ENCODE peak calls at places on chromosomes 11 and 22, in four cellular contexts. C, N, B and S are unnamed samples.

GRCh38 chr11:76025817-76026216 is 180.5 kb downstream of the WNT11 start:
- DNase-seq in C (no peak), N (no peak), B (no peak), S (no peak)

GRCh38 chr11:74030668-74031309 is 21.9 kb upstream of the UCP3 start:
- DNase-seq in C (no peak), N (no peak), B (no peak), S (no peak)

GRCh38 chr11:48064306-48064705 is 83.9 kb downstream of the PTPRJ start:
- DNase-seq in C (no peak), N (no peak), B (peak), S (no peak)

GRCh38 chr11:36095716-36096115 is 151.9 kb downstream of the LDLRAD3 start:
- DNase-seq in C (no peak), N (no peak), B (no peak), S (no peak)

GRCh38 chr11:61666684-61667297 is 13.4 kb upstream of the DAGLA start:
- DNase-seq in C (no peak), N (no peak), B (no peak), S (no peak)

GRCh38 chr11:61026121-61027031 is 54.9 kb downstream of the CD6 start:
- DNase-seq in C (no peak), N (no peak), B (no peak), S (no peak)

GRCh38 chr11:54558919-54559318 is 44.9 kb downstream of the OR4C46 start:
- DNase-seq in C (no peak), N (no peak), B (no peak), S (no peak)

GRCh38 chr11:27497284-27497866 is 9.2 kb downstream of the LIN7C start:
- DNase-seq in C (no peak), N (no peak), B (no peak), S (no peak)

GRCh38 chr11:126630893-126631292 is 275.4 kb downstream of the ST3GAL4 start:
- DNase-seq in C (no peak), N (no peak), B (no peak), S (no peak)
- TF ChIP-seq CTCF in C (no peak), N (no peak), B (no peak), S (no peak)

DNA sequence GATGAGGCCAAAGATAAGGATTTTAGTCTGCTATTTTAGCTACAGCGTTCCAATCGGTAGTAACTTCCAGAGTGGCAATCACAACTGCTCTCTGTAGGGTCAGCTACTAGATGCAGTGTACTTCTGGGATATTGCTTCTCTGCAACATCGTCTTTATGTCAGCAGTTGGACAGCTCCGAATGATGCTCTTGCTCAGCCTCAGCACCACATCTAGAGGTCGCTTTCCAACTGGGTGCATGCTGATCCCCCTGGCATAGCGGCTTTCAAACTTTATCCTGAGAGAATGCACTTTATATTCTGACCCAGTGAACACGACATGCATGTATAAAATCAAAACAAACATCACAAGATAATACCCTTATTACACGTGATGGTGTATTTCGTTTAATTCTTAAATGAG is 219.6 kb downstream of the C11orf87 start:
- DNase-seq in C (peak), N (no peak), B (no peak), S (peak)
- TF ChIP-seq CTCF in C (peak), N (no peak), B (no peak), S (peak)

GRCh38 chr22:44775862-44776261 is 23.5 kb downstream of the ARHGAP8 start:
- DNase-seq in C (no peak), N (no peak), B (no peak), S (no peak)

GRCh38 chr22:44777364-44777756 is 25.0 kb downstream of the ARHGAP8 start:
- DNase-seq in C (no peak), N (no peak), B (no peak), S (no peak)

GRCh38 chr22:44776535-44777363 is 24.4 kb downstream of the ARHGAP8 start:
- DNase-seq in C (no peak), N (no peak), B (no peak), S (no peak)

DNA sequence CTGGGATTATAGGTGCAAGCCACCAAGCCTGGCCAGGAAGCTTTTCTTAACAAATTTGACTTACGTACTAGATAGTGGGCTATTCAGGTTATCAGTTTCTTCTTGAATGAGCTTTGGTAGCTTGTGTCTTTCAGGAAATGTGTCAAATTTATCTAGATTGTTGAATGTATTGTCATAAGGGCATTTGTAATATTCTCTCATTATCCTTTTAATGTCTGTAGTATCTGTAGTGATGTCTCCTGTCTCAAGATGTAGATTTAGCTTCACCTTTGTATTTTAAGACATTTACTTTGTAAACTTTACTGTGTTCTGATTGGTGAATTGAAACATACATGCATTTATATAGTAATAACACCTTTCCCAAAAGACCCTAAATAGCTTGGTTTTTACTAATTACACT is 20.7 kb downstream of the ARHGAP8 start:
- DNase-seq in C (no peak), N (no peak), B (no peak), S (no peak)
- TF ChIP-seq CTCF in C (no peak), N (no peak), B (no peak), S (no peak)

GRCh38 chr11:67441082-67441683 is 2.1 kb downstream of the CORO1B start:
- DNase-seq in C (no peak), N (no peak), B (no peak), S (no peak)

GRCh38 chr11:67441731-67442401 is 1.4 kb downstream of the CORO1B start:
- DNase-seq in C (no peak), N (no peak), B (no peak), S (no peak)

GRCh38 chr11:67438121-67438902 is 830 bp upstream of the PTPRCAP start:
- DNase-seq in C (no peak), N (peak), B (no peak), S (no peak)

GRCh38 chr11:67440229-67441081 is 2.8 kb downstream of the CORO1B start:
- DNase-seq in C (no peak), N (no peak), B (no peak), S (no peak)

GRCh38 chr11:67439321-67440228 is 2.1 kb upstream of the PTPRCAP start:
- DNase-seq in C (peak), N (peak), B (no peak), S (no peak)
- TF ChIP-seq CTCF in C (peak), N (no peak), B (peak), S (no peak)

GRCh38 chr11:70593446-70593983 is 195.2 kb downstream of the CTTN start:
- DNase-seq in C (no peak), N (no peak), B (no peak), S (no peak)
- TF ChIP-seq CTCF in C (no peak), N (no peak), B (no peak), S (no peak)

DNA sequence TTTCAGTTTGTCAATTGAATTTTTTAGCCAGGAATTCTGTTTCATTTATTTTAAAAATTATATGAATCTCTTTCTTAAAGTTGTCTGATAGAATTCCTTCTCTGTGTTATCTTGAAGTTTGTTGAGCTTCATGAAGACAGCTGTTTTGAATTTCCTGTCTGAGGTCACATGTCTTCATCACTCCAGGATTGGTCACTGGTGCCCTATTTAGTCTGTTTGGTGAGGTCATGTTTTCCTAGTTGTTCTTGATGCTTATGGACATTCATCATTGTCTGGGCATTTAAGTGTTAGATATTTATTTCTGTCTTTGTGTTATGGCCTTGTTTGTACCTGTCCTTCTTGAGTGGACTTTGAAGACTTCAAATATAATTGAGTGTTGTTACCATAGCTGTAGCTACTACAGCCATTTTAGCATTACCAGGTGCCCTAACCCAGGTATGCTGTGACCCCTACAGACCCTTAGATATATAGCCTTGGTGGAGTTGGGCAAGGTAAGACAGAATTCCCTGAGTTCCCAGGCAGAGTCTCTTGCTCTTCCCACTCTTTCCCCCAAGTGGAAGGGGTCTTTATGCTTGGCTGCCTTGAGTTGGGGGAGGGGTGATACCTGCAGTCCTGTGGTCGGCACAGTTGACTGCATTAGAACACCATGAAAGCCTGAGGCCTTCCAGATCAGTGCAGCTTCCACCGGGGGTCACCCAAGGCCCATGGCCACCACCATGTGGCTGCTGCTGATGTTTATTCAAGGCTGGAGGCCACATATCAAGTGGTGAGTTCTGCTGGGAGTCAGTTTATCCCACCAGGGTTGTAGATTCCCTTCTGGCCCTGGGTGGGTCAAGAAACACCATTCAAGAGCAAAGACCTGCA is 229.6 kb downstream of the DYNC2H1 start:
- DNase-seq in C (no peak), N (no peak), B (no peak), S (no peak)
- TF ChIP-seq CTCF in C (no peak), N (no peak), B (no peak), S (no peak)

GRCh38 chr11:131579932-131580387 is 209.5 kb downstream of the NTM start:
- DNase-seq in C (peak), N (no peak), B (no peak), S (peak)
- TF ChIP-seq CTCF in C (no peak), N (no peak), B (peak), S (peak)

DNA sequence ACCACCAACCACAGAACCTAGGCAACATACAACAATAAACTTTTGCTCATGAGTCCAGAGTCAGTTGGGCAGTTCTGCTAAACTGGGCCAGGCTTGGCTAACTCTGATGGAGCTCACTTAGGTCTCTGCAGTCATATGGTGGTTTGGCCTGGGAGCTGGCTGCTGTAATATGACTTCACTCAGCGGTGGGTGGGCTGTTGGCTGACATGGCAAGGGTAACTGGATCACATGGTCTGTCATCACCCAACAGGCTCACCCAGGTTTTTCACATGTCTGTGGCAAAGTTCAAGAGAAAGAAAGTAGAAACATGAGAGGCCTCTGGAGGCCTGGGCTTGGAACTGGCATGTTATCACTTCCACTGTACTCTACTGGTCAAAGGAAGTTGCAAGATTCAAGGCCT is 43.2 kb upstream of the CLMP start:
- DNase-seq in C (no peak), N (no peak), B (no peak), S (no peak)
- TF ChIP-seq CTCF in C (no peak), N (no peak), B (no peak), S (no peak)

GRCh38 chr11:102664001-102664752 is 39.0 kb upstream of the MMP20 start:
- DNase-seq in C (no peak), N (no peak), B (no peak), S (no peak)
- TF ChIP-seq CTCF in C (no peak), N (no peak), B (peak), S (peak)

DNA sequence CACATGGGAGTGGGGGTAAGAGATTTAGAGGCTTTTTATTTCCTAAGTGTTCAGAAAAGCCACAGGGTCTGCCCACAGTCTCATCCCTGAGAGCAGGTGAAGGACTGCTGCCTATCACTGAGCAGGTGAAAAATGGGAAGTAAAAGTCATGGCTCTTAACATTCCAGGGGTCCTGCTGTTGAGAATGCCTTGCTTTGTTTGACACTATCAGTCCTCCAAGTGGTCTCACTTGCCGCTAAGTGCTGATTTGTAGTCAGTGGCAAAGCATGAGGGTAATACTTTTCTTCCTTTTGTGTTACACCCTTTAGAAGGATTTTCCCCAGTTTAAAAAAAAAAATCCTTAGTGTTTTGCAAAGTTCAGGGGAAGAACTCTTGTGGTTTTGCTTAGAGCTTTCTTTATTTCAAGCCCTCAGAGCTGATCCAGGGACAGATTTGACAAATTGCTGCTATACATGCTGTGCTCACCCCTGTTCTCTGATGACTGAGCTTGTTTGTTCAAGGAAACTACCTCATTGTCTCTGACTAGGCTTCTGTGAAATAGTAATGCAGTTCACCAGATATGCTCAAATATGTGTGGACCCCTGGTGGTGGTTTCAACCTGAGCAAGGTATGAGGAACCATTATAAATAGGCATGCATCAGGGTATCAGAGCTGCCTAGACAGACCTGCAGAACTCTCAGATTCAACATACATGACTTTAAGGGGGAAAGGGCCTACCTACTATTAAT is 141.0 kb downstream of the ARHGAP42 start:
- DNase-seq in C (peak), N (no peak), B (no peak), S (no peak)
- TF ChIP-seq CTCF in C (peak), N (peak), B (peak), S (peak)